ENCODE peak calls at places on chromosomes 7 and 10, in eight cellular contexts. Q is GM23248; X is activated effector memory CD4-positive, alpha-beta T cell treated with Interleukin-2 at 50 U/mL for 16 hours; C is fibroblast of gingiva; W is effector memory CD4-positive, alpha-beta T cell; F is kidney epithelial cell; B is GM20000; M is stimulated activated CD8-positive, alpha-beta memory T cell treated with anti-CD3 and anti-CD28 coated beads, Interleukin-7, amount 100 ng/mL, for 4 hours. I is an unnamed sample.

GRCh38 chr7:91310829-91311460 is 46.7 kb downstream of the FZD1 start:
- DNase-seq in X (no peak), Q (peak), F (peak), B (no peak), C (peak), M (no peak), W (no peak), I (no peak)

GRCh38 chr7:75993689-75994387 is 557 bp downstream of the TMEM120A start:
- DNase-seq in W (peak), C (peak), Q (peak), B (peak), M (no peak), F (no peak), X (no peak), I (peak)

GRCh38 chr10:3045471-3046209 is 21.7 kb upstream of the PFKP start:
- DNase-seq in M (no peak), B (no peak), F (peak), C (peak), X (no peak), W (no peak), Q (peak), I (peak)

GRCh38 chr10:22252801-22253577 is 35.2 kb upstream of the EBLN1 start:
- DNase-seq in M (peak), Q (peak), X (peak), C (peak), B (peak), W (peak), F (no peak), I (no peak)

GRCh38 chr10:91614254-91614624 is 18.6 kb downstream of the PPP1R3C start:
- DNase-seq in M (no peak), B (no peak), Q (peak), W (no peak), C (peak), F (no peak), X (no peak), I (no peak)

GRCh38 chr10:132898391-132899053 is 43.8 kb downstream of the CFAP46 start:
- DNase-seq in B (no peak), M (no peak), W (no peak), C (no peak), Q (no peak), X (no peak), F (no peak), I (peak)

GRCh38 chr10:88858493-88858892 is 6.8 kb upstream of the ANKRD22 start:
- DNase-seq in C (no peak), Q (no peak), B (no peak), X (no peak), M (no peak), F (no peak), W (no peak), I (no peak)

GRCh38 chr10:5583525-5584175 is 58.9 kb downstream of the CALML3 start:
- DNase-seq in F (peak), X (no peak), Q (no peak), B (peak), W (no peak), C (no peak), M (no peak), I (no peak)

GRCh38 chr7:44216019-44216418 is 15.2 kb downstream of the YKT6 start:
- DNase-seq in M (no peak), Q (no peak), W (no peak), B (no peak), F (no peak), C (no peak), X (no peak), I (peak)

GRCh38 chr7:155885162-155886160 is 73.2 kb upstream of the SHH start:
- DNase-seq in C (no peak), X (no peak), B (no peak), W (no peak), F (peak), M (no peak), Q (peak), I (peak)

GRCh38 chr7:135333196-135333595 is 99.6 kb downstream of the STRA8 start:
- DNase-seq in M (no peak), W (no peak), B (no peak), F (peak), Q (peak), X (no peak), C (no peak), I (no peak)

GRCh38 chr7:74344128-74344496 is 54.9 kb downstream of the CLIP2 start:
- DNase-seq in B (no peak), X (no peak), C (no peak), W (no peak), Q (peak), M (no peak), F (no peak), I (no peak)

GRCh38 chr10:1267148-1267547 is 211.0 kb downstream of the WDR37 start:
- DNase-seq in M (no peak), F (no peak), C (no peak), B (no peak), X (no peak), Q (no peak), W (no peak), I (no peak)

GRCh38 chr7:95804090-95804489 is 31.7 kb downstream of the DYNC1I1 start:
- DNase-seq in F (no peak), B (no peak), X (no peak), W (no peak), C (no peak), M (no peak), Q (no peak), I (no peak)

I was measured in cardiac septum.